ENCODE peak calls at places on chromosomes 5 and 9, in six cellular contexts. H, W, G, V, A and M are unnamed samples.

GRCh38 chr5:72790188-72790587 is 26.3 kb upstream of the TNPO1 start:
- DNase-seq in V (no peak), G (no peak), A (no peak), H (no peak), W (no peak), M (no peak)

GRCh38 chr5:15014809-15015208 is 143.2 kb upstream of the ANKH start:
- DNase-seq in G (no peak), H (no peak), W (no peak), V (no peak), A (no peak), M (no peak)

GRCh38 chr9:28927711-28928110 is 1354.4 kb upstream of the C9orf72 start:
- DNase-seq in G (no peak), W (no peak), V (no peak), A (no peak), H (no peak), M (no peak)

GRCh38 chr9:70085241-70085640 is 41.6 kb downstream of the MAMDC2 start:
- DNase-seq in V (no peak), A (no peak), W (no peak), G (no peak), H (peak), M (peak)

GRCh38 chr9:91060520-91061343 is 259.1 kb downstream of the SYK start:
- DNase-seq in W (no peak), G (no peak), V (peak), H (no peak), A (no peak), M (peak)

GRCh38 chr9:106487256-106487655 is 375.7 kb upstream of the ZNF462 start:
- DNase-seq in V (no peak), A (peak), H (no peak), W (no peak), G (peak), M (no peak)

GRCh38 chr5:110880413-110880812 is 141.6 kb downstream of the SLC25A46 start:
- DNase-seq in A (no peak), G (no peak), H (no peak), W (no peak), V (no peak), M (no peak)

GRCh38 chr9:81108391-81108790 is 581.0 kb downstream of the TLE1 start:
- DNase-seq in G (no peak), V (no peak), A (no peak), W (no peak), H (no peak), M (no peak)

GRCh38 chr5:112604741-112605390 is 132.8 kb upstream of the APC start:
- DNase-seq in G (no peak), H (no peak), V (no peak), W (no peak), A (no peak), M (peak)

GRCh38 chr9:36924071-36924470 is 110.0 kb downstream of the PAX5 start:
- DNase-seq in A (no peak), V (no peak), H (no peak), G (no peak), W (no peak), M (no peak)

GRCh38 chr5:142716963-142717362 is 31.1 kb upstream of the FGF1 start:
- DNase-seq in H (peak), A (peak), V (no peak), W (no peak), G (peak), M (peak)

GRCh38 chr5:6455571-6456200 is 7.0 kb downstream of the UBE2QL1 start:
- DNase-seq in A (no peak), G (no peak), W (no peak), V (peak), H (no peak), M (no peak)

GRCh38 chr5:149310947-149311675 is 34.2 kb upstream of the GRPEL2 start:
- DNase-seq in W (no peak), G (no peak), H (no peak), A (no peak), V (peak), M (no peak)

GRCh38 chr9:34995288-34996060 is 5.9 kb downstream of the DNAJB5 start:
- DNase-seq in V (no peak), W (no peak), A (no peak), G (no peak), H (no peak), M (no peak)

GRCh38 chr5:36150676-36151433 is 832 bp downstream of the LMBRD2 start:
- DNase-seq in H (peak), A (peak), W (peak), V (no peak), G (peak), M (peak)

GRCh38 chr5:4233671-4234070 is 638.0 kb downstream of the IRX1 start:
- DNase-seq in V (no peak), A (no peak), H (no peak), W (no peak), G (no peak), M (peak)

GRCh38 chr5:151132959-151133358 is 24.6 kb downstream of the ANXA6 start:
- DNase-seq in W (no peak), A (no peak), G (no peak), V (no peak), H (no peak), M (no peak)

GRCh38 chr9:129432255-129432654 is 188.6 kb downstream of the C9orf50 start:
- DNase-seq in W (no peak), A (no peak), H (no peak), G (no peak), V (no peak), M (no peak)

GRCh38 chr5:138943615-138944173 is 68.6 kb upstream of the LRRTM2 start:
- DNase-seq in W (no peak), H (no peak), V (no peak), A (no peak), G (no peak), M (no peak)

GRCh38 chr5:126438267-126438666 is 15.1 kb downstream of the GRAMD2B start:
- DNase-seq in G (no peak), H (no peak), W (no peak), V (no peak), A (no peak), M (no peak)

GRCh38 chr9:15307523-15307841 is 466 bp upstream of the TTC39B start:
- DNase-seq in A (no peak), G (no peak), W (no peak), H (no peak), V (no peak), M (no peak)

GRCh38 chr5:10689391-10690081 is 71.5 kb downstream of the DAP start:
- DNase-seq in W (no peak), V (peak), H (peak), G (no peak), A (peak), M (peak)

GRCh38 chr9:112166176-112167140 is 8.6 kb downstream of the SUSD1 start:
- DNase-seq in W (no peak), G (no peak), H (no peak), A (no peak), V (peak), M (peak)

GRCh38 chr9:112731971-112732370 is 14.1 kb upstream of the INIP start:
- DNase-seq in H (no peak), G (no peak), V (no peak), A (no peak), W (no peak), M (no peak)